ENCODE peak calls at places on chromosomes 6 and 20, in eight cellular contexts. One of them, this sample, is unnamed. For H3K4me1, the result is how much of the 10 kb centered on the place peaks cover.

GRCh38 chr20:36606171-36607116 is 865 bp downstream of the RAB5IF start:
- DNase-seq in A549: no peak
- DNase-seq in ascending aorta: no peak
- DNase-seq in heart left ventricle: no peak
- DNase-seq in mammary epithelial cell: no peak
- DNase-seq in aorta: no peak
- DNase-seq in right cardiac atrium: no peak
- DNase-seq in right lobe of liver: peak
- DNase-seq in this sample: no peak

GRCh38 chr6:124234806-124235205 is 431.1 kb downstream of the NKAIN2 start:
- DNase-seq in right lobe of liver: no peak
- DNase-seq in A549: no peak
- DNase-seq in aorta: no peak
- DNase-seq in right cardiac atrium: no peak
- DNase-seq in ascending aorta: no peak
- DNase-seq in heart left ventricle: no peak
- DNase-seq in mammary epithelial cell: no peak
- DNase-seq in this sample: no peak

GRCh38 chr20:52048365-52048764 is 143.2 kb downstream of the ZFP64 start:
- DNase-seq in aorta: no peak
- DNase-seq in mammary epithelial cell: no peak
- DNase-seq in A549: no peak
- DNase-seq in right cardiac atrium: no peak
- DNase-seq in ascending aorta: no peak
- DNase-seq in heart left ventricle: no peak
- DNase-seq in right lobe of liver: no peak
- DNase-seq in this sample: no peak

GRCh38 chr20:41352106-41352505 is 11.5 kb downstream of the LPIN3 start:
- DNase-seq in right lobe of liver: no peak
- DNase-seq in heart left ventricle: no peak
- DNase-seq in ascending aorta: no peak
- DNase-seq in aorta: no peak
- DNase-seq in mammary epithelial cell: no peak
- DNase-seq in right cardiac atrium: no peak
- DNase-seq in A549: peak
- DNase-seq in this sample: no peak

GRCh38 chr20:44904377-44904776 is 5.5 kb upstream of the PABPC1L start:
- DNase-seq in heart left ventricle: no peak
- DNase-seq in right cardiac atrium: no peak
- DNase-seq in right lobe of liver: no peak
- DNase-seq in A549: no peak
- DNase-seq in aorta: no peak
- DNase-seq in ascending aorta: no peak
- DNase-seq in mammary epithelial cell: no peak
- DNase-seq in this sample: no peak

GRCh38 chr6:11245406-11245990 is 13.0 kb upstream of the NEDD9 start:
- DNase-seq in right lobe of liver: no peak
- DNase-seq in aorta: no peak
- DNase-seq in mammary epithelial cell: no peak
- DNase-seq in right cardiac atrium: no peak
- DNase-seq in ascending aorta: no peak
- DNase-seq in heart left ventricle: no peak
- DNase-seq in A549: no peak
- DNase-seq in this sample: no peak

GRCh38 chr6:71349976-71350615 is 61.5 kb downstream of the OGFRL1 start:
- DNase-seq in aorta: no peak
- DNase-seq in heart left ventricle: peak
- DNase-seq in mammary epithelial cell: no peak
- DNase-seq in A549: no peak
- DNase-seq in right lobe of liver: no peak
- DNase-seq in ascending aorta: no peak
- DNase-seq in right cardiac atrium: peak
- DNase-seq in this sample: peak

GRCh38 chr6:99822741-99823512 is 171.1 kb downstream of the MCHR2 start:
- DNase-seq in aorta: no peak
- DNase-seq in mammary epithelial cell: peak
- DNase-seq in right lobe of liver: no peak
- DNase-seq in ascending aorta: no peak
- DNase-seq in A549: peak
- DNase-seq in right cardiac atrium: no peak
- DNase-seq in heart left ventricle: no peak
- DNase-seq in this sample: no peak

GRCh38 chr6:108610270-108610839 is 49.6 kb downstream of the FOXO3 start:
- DNase-seq in ascending aorta: no peak
- DNase-seq in A549: no peak
- DNase-seq in aorta: no peak
- DNase-seq in right cardiac atrium: no peak
- DNase-seq in right lobe of liver: no peak
- DNase-seq in mammary epithelial cell: no peak
- DNase-seq in heart left ventricle: no peak
- DNase-seq in this sample: no peak

GRCh38 chr6:132147530-132148011 is 196.4 kb upstream of the CCN2 start:
- DNase-seq in aorta: no peak
- DNase-seq in heart left ventricle: peak
- DNase-seq in right lobe of liver: no peak
- DNase-seq in A549: no peak
- DNase-seq in ascending aorta: no peak
- DNase-seq in mammary epithelial cell: no peak
- DNase-seq in right cardiac atrium: no peak
- DNase-seq in this sample: no peak

GRCh38 chr20:24942679-24943078 is 6.4 kb upstream of the CST7 start:
- DNase-seq in right lobe of liver: no peak
- DNase-seq in heart left ventricle: no peak
- DNase-seq in aorta: no peak
- DNase-seq in right cardiac atrium: no peak
- DNase-seq in A549: no peak
- DNase-seq in mammary epithelial cell: no peak
- DNase-seq in ascending aorta: no peak
- DNase-seq in this sample: no peak

GRCh38 chr6:55437141-55437540 is 109.9 kb downstream of the GFRAL start:
- DNase-seq in right lobe of liver: no peak
- DNase-seq in heart left ventricle: no peak
- DNase-seq in A549: no peak
- DNase-seq in aorta: no peak
- DNase-seq in right cardiac atrium: no peak
- DNase-seq in mammary epithelial cell: peak
- DNase-seq in ascending aorta: no peak
- DNase-seq in this sample: no peak

GRCh38 chr20:25538838-25539665 is 46.3 kb downstream of the NINL start:
- DNase-seq in heart left ventricle: no peak
- DNase-seq in right cardiac atrium: no peak
- DNase-seq in ascending aorta: no peak
- DNase-seq in A549: no peak
- DNase-seq in right lobe of liver: peak
- DNase-seq in aorta: no peak
- DNase-seq in mammary epithelial cell: no peak
- DNase-seq in this sample: no peak

GRCh38 chr6:25404693-25405169 is 125.6 kb downstream of the CARMIL1 start:
- DNase-seq in mammary epithelial cell: no peak
- DNase-seq in right cardiac atrium: no peak
- DNase-seq in aorta: peak
- DNase-seq in A549: no peak
- DNase-seq in heart left ventricle: no peak
- DNase-seq in right lobe of liver: no peak
- DNase-seq in ascending aorta: no peak
- DNase-seq in this sample: no peak

GRCh38 chr20:62861732-62862336 is at the start of gene TCFL5:
- DNase-seq in mammary epithelial cell: peak
- DNase-seq in A549: peak
- DNase-seq in right lobe of liver: peak
- DNase-seq in aorta: peak
- DNase-seq in heart left ventricle: peak
- DNase-seq in ascending aorta: peak
- DNase-seq in right cardiac atrium: peak
- DNase-seq in this sample: peak

GRCh38 chr20:53656653-53657288 is 63.1 kb upstream of the ZNF217 start:
- DNase-seq in aorta: no peak
- DNase-seq in ascending aorta: no peak
- DNase-seq in right lobe of liver: no peak
- DNase-seq in A549: no peak
- DNase-seq in right cardiac atrium: no peak
- DNase-seq in mammary epithelial cell: peak
- DNase-seq in heart left ventricle: no peak
- DNase-seq in this sample: no peak

GRCh38 chr6:82612475-82612874 is 248.9 kb downstream of the TPBG start:
- DNase-seq in aorta: no peak
- DNase-seq in right cardiac atrium: no peak
- DNase-seq in mammary epithelial cell: no peak
- DNase-seq in heart left ventricle: no peak
- DNase-seq in A549: no peak
- DNase-seq in right lobe of liver: no peak
- DNase-seq in ascending aorta: no peak
- DNase-seq in this sample: no peak

GRCh38 chr20:46563848-46564197 is 13.4 kb upstream of the OCSTAMP start:
- DNase-seq in right lobe of liver: no peak
- DNase-seq in right cardiac atrium: no peak
- DNase-seq in A549: no peak
- DNase-seq in heart left ventricle: no peak
- DNase-seq in ascending aorta: no peak
- DNase-seq in mammary epithelial cell: no peak
- DNase-seq in aorta: no peak
- DNase-seq in this sample: no peak

GRCh38 chr6:19999319-20000191 is 162.4 kb downstream of the ID4 start:
- DNase-seq in aorta: no peak
- DNase-seq in heart left ventricle: no peak
- DNase-seq in right cardiac atrium: no peak
- DNase-seq in mammary epithelial cell: peak
- DNase-seq in A549: no peak
- DNase-seq in right lobe of liver: no peak
- DNase-seq in ascending aorta: no peak
- DNase-seq in this sample: no peak

GRCh38 chr20:53078761-53079482 is 106.8 kb downstream of the TSHZ2 start:
- DNase-seq in mammary epithelial cell: no peak
- DNase-seq in aorta: no peak
- DNase-seq in A549: no peak
- DNase-seq in heart left ventricle: no peak
- DNase-seq in ascending aorta: no peak
- DNase-seq in right lobe of liver: no peak
- DNase-seq in right cardiac atrium: no peak
- DNase-seq in this sample: no peak

GRCh38 chr6:29702519-29703103 is 20.6 kb upstream of the HLA-F start:
- DNase-seq in ascending aorta: no peak
- DNase-seq in right lobe of liver: peak
- DNase-seq in heart left ventricle: no peak
- DNase-seq in mammary epithelial cell: peak
- DNase-seq in aorta: peak
- DNase-seq in right cardiac atrium: peak
- DNase-seq in A549: peak
- DNase-seq in this sample: no peak

GRCh38 chr6:26375270-26375669 is 7.6 kb upstream of the BTN2A2 start:
- DNase-seq in mammary epithelial cell: no peak
- DNase-seq in right cardiac atrium: no peak
- DNase-seq in heart left ventricle: no peak
- DNase-seq in A549: no peak
- DNase-seq in ascending aorta: no peak
- DNase-seq in aorta: no peak
- DNase-seq in right lobe of liver: no peak
- DNase-seq in this sample: no peak

GRCh38 chr6:68774843-68775242 is 139.8 kb downstream of the ADGRB3 start:
- DNase-seq in ascending aorta: no peak
- DNase-seq in heart left ventricle: no peak
- DNase-seq in right lobe of liver: no peak
- DNase-seq in right cardiac atrium: no peak
- DNase-seq in aorta: no peak
- DNase-seq in A549: no peak
- DNase-seq in mammary epithelial cell: no peak
- DNase-seq in this sample: no peak

GRCh38 chr20:62735331-62735821 is 26.7 kb downstream of the NTSR1 start:
- DNase-seq in heart left ventricle: no peak
- DNase-seq in right cardiac atrium: no peak
- DNase-seq in right lobe of liver: no peak
- DNase-seq in A549: no peak
- DNase-seq in ascending aorta: no peak
- DNase-seq in aorta: peak
- DNase-seq in mammary epithelial cell: no peak
- DNase-seq in this sample: peak

GRCh38 chr20:23331951-23332350 is 18.6 kb upstream of the NXT1 start:
- DNase-seq in aorta: no peak
- DNase-seq in mammary epithelial cell: no peak
- DNase-seq in ascending aorta: no peak
- DNase-seq in right lobe of liver: no peak
- DNase-seq in heart left ventricle: no peak
- DNase-seq in right cardiac atrium: no peak
- DNase-seq in A549: no peak
- DNase-seq in this sample: no peak

GRCh38 chr6:119241124-119241491 is 108.5 kb downstream of the MAN1A1 start:
- DNase-seq in right cardiac atrium: no peak
- DNase-seq in aorta: no peak
- DNase-seq in mammary epithelial cell: no peak
- DNase-seq in heart left ventricle: no peak
- DNase-seq in ascending aorta: no peak
- DNase-seq in right lobe of liver: no peak
- DNase-seq in A549: no peak
- DNase-seq in this sample: no peak
- H3K4me1 ChIP-seq in right cardiac atrium: under half
- H3K4me1 ChIP-seq in aorta: under half
- H3K4me1 ChIP-seq in mammary epithelial cell: under half
- H3K4me1 ChIP-seq in heart left ventricle: under half
- H3K4me1 ChIP-seq in ascending aorta: under half
- H3K4me1 ChIP-seq in right lobe of liver: under half
- H3K4me1 ChIP-seq in A549: under half
- H3K4me1 ChIP-seq in this sample: under half

GRCh38 chr20:17808357-17808756 is 108.6 kb downstream of the BANF2 start:
- DNase-seq in A549: no peak
- DNase-seq in heart left ventricle: peak
- DNase-seq in right lobe of liver: peak
- DNase-seq in ascending aorta: no peak
- DNase-seq in right cardiac atrium: peak
- DNase-seq in mammary epithelial cell: no peak
- DNase-seq in aorta: no peak
- DNase-seq in this sample: peak
- H3K4me1 ChIP-seq in A549: under half
- H3K4me1 ChIP-seq in heart left ventricle: under half
- H3K4me1 ChIP-seq in right lobe of liver: under half
- H3K4me1 ChIP-seq in ascending aorta: under half
- H3K4me1 ChIP-seq in right cardiac atrium: under half
- H3K4me1 ChIP-seq in mammary epithelial cell: under half
- H3K4me1 ChIP-seq in aorta: under half
- H3K4me1 ChIP-seq in this sample: under half

GRCh38 chr20:403582-403957 is 4.5 kb upstream of the RBCK1 start:
- DNase-seq in ascending aorta: no peak
- DNase-seq in aorta: no peak
- DNase-seq in right lobe of liver: no peak
- DNase-seq in heart left ventricle: no peak
- DNase-seq in right cardiac atrium: no peak
- DNase-seq in mammary epithelial cell: no peak
- DNase-seq in A549: no peak
- DNase-seq in this sample: no peak
- H3K4me1 ChIP-seq in ascending aorta: under half
- H3K4me1 ChIP-seq in aorta: under half
- H3K4me1 ChIP-seq in right lobe of liver: under half
- H3K4me1 ChIP-seq in heart left ventricle: under half
- H3K4me1 ChIP-seq in right cardiac atrium: under half
- H3K4me1 ChIP-seq in mammary epithelial cell: under half
- H3K4me1 ChIP-seq in A549: under half
- H3K4me1 ChIP-seq in this sample: under half

DNA sequence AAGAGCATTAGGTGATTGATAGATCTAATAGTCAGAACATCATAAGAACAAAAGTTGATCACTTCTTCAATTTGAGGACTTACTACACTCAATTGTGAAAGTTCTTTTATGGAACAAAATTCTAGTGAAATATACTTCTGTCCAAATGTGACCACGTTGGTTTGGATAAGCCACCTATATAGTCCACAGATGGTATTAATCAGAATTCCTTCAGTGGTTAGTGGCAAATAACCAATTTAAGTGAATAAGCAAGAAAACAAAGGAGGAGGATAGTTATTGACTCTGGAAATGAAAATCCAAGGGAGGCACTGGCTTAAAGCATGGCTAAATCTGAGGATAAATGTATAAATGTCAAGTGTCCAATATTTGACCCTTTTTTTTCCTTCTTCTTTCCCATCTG is 268.5 kb upstream of the MARCKS start:
- DNase-seq in heart left ventricle: no peak
- DNase-seq in mammary epithelial cell: no peak
- DNase-seq in ascending aorta: no peak
- DNase-seq in right lobe of liver: no peak
- DNase-seq in aorta: no peak
- DNase-seq in A549: no peak
- DNase-seq in right cardiac atrium: no peak
- DNase-seq in this sample: no peak
- H3K4me1 ChIP-seq in heart left ventricle: under half
- H3K4me1 ChIP-seq in mammary epithelial cell: under half
- H3K4me1 ChIP-seq in ascending aorta: under half
- H3K4me1 ChIP-seq in right lobe of liver: under half
- H3K4me1 ChIP-seq in aorta: under half
- H3K4me1 ChIP-seq in A549: under half
- H3K4me1 ChIP-seq in right cardiac atrium: under half
- H3K4me1 ChIP-seq in this sample: under half